ENCODE peak calls at places on chromosomes 16 and 17, in four cellular contexts. Z is K562, E is WTC11, J is HepG2. A is an unnamed sample.

GRCh38 chr16:12002447-12003006 is 26.0 kb downstream of the SNX29 start:
- DNase-seq in Z (peak; percentile 34), J (no peak), E (no peak), A (no peak)

GRCh38 chr16:56812884-56813283 is 52.1 kb upstream of the SLC12A3 start:
- DNase-seq in E (no peak), J (peak; percentile 50), Z (no peak), A (no peak)

GRCh38 chr17:59287452-59287851 is 44.0 kb upstream of the YPEL2 start:
- DNase-seq in J (no peak), Z (no peak), E (no peak), A (no peak)

GRCh38 chr17:74240637-74241036 is 27.3 kb downstream of the TTYH2 start:
- DNase-seq in J (no peak), E (no peak), Z (no peak), A (no peak)

GRCh38 chr16:66970775-66971725 is 10.0 kb downstream of the CES3 start:
- DNase-seq in E (no peak), J (no peak), Z (peak; percentile 45), A (no peak)

GRCh38 chr16:10576390-10577304 is 3.8 kb downstream of the EMP2 start:
- DNase-seq in J (no peak), E (no peak), Z (no peak), A (no peak)

GRCh38 chr16:72923757-72924156 is 124.2 kb downstream of the ZFHX3 start:
- DNase-seq in Z (no peak), E (no peak), J (no peak), A (no peak)

GRCh38 chr16:1760911-1761310 is 10.4 kb downstream of the NME3 start:
- DNase-seq in J (no peak), E (no peak), Z (no peak), A (no peak)

GRCh38 chr17:75959046-75959838 is 18.4 kb upstream of the FBF1 start:
- DNase-seq in E (peak; percentile 26), Z (no peak), J (peak; percentile 58), A (no peak)

GRCh38 chr17:75440738-75441448 is 15.5 kb upstream of the TMEM94 start:
- DNase-seq in J (no peak), E (no peak), Z (no peak), A (no peak)

GRCh38 chr17:37770631-37771518 is 26.0 kb upstream of the HNF1B start:
- DNase-seq in J (peak; percentile 61), Z (peak; percentile 50), E (peak; percentile 80), A (peak; percentile 60)

GRCh38 chr16:4182581-4183257 is 59.2 kb downstream of the SRL start:
- DNase-seq in J (no peak), Z (no peak), E (no peak), A (no peak)

GRCh38 chr17:58329035-58329807 is 626 bp upstream of the TSPOAP1 start:
- DNase-seq in Z (peak; percentile 59), J (peak; percentile 38), E (peak; percentile 61), A (no peak)

GRCh38 chr17:33284022-33284421 is 9.1 kb downstream of the ASIC2 start:
- DNase-seq in Z (no peak), J (peak; percentile 37), E (no peak), A (no peak)

GRCh38 chr16:89822188-89823086 is 5.8 kb upstream of the SPIRE2 start:
- DNase-seq in Z (no peak), E (no peak), J (peak; percentile 99), A (no peak)

GRCh38 chr16:67404740-67405226 is 11.5 kb upstream of the TPPP3 start:
- DNase-seq in Z (no peak), J (no peak), E (no peak), A (no peak)

GRCh38 chr17:17672453-17673368 is 8.5 kb upstream of the RAI1 start:
- DNase-seq in Z (no peak), E (no peak), J (no peak), A (no peak)

GRCh38 chr16:56628486-56629035 is 3.0 kb downstream of the MT1E start:
- DNase-seq in J (peak; percentile 26), Z (no peak), E (no peak), A (no peak)

GRCh38 chr16:15704545-15704987 is 54.5 kb downstream of the NDE1 start:
- DNase-seq in Z (peak; percentile 89), E (peak; percentile 90), J (peak; percentile 75), A (peak; percentile 80)

GRCh38 chr17:35080536-35080935 is 17.0 kb upstream of the RFFL start:
- DNase-seq in J (no peak), E (no peak), Z (no peak), A (no peak)

GRCh38 chr17:55845385-55845784 is 94.5 kb downstream of the PCTP start:
- DNase-seq in E (peak; percentile 79), J (no peak), Z (no peak), A (peak; percentile 53)

GRCh38 chr16:9256196-9256595 is 164.8 kb downstream of the HAPSTR1 start:
- DNase-seq in Z (peak; percentile 78), E (peak; percentile 90), J (peak; percentile 66), A (peak; percentile 63)

GRCh38 chr17:66900126-66901010 is 64.1 kb upstream of the CACNG4 start:
- DNase-seq in J (peak; percentile 33), E (no peak), Z (peak; percentile 27), A (no peak)

GRCh38 chr16:22321340-22322001 is 24.3 kb downstream of the POLR3E start:
- DNase-seq in J (peak; percentile 59), E (peak; percentile 79), Z (peak; percentile 73), A (peak; percentile 80)

GRCh38 chr17:64084940-64085649 is 44.8 kb downstream of the ERN1 start:
- DNase-seq in J (no peak), E (no peak), Z (no peak), A (no peak)

GRCh38 chr16:27520982-27521673 is 28.6 kb downstream of the GTF3C1 start:
- DNase-seq in J (no peak), Z (no peak), E (no peak), A (no peak)

GRCh38 chr17:34584805-34585416 is 5.5 kb downstream of the TMEM132E start:
- DNase-seq in J (no peak), Z (peak; percentile 14), E (no peak), A (no peak)

GRCh38 chr17:41176744-41177387 is 1.2 kb downstream of the KRTAP4-2 start:
- DNase-seq in J (no peak), Z (no peak), E (no peak), A (no peak)

GRCh38 chr16:78762222-78762621 is 662.8 kb downstream of the WWOX start:
- DNase-seq in J (no peak), E (no peak), Z (no peak), A (no peak)
- TF ChIP-seq ELF4 in J (no peak), E (no peak), Z (no peak), A (no peak)

GRCh38 chr16:87703835-87704375 is 61.9 kb downstream of the KLHDC4 start:
- DNase-seq in Z (no peak), J (no peak), E (no peak), A (no peak)
- TF ChIP-seq ELF4 in Z (no peak), J (no peak), E (no peak), A (no peak)

GRCh38 chr17:72004476-72005331 is 116.1 kb upstream of the SOX9 start:
- DNase-seq in J (no peak), Z (no peak), E (no peak), A (no peak)

GRCh38 chr17:72005332-72006163 is 115.3 kb upstream of the SOX9 start:
- DNase-seq in J (no peak), E (no peak), Z (no peak), A (no peak)

GRCh38 chr17:72008236-72008874 is 112.5 kb upstream of the SOX9 start:
- DNase-seq in E (no peak), Z (no peak), J (no peak), A (no peak)

DNA sequence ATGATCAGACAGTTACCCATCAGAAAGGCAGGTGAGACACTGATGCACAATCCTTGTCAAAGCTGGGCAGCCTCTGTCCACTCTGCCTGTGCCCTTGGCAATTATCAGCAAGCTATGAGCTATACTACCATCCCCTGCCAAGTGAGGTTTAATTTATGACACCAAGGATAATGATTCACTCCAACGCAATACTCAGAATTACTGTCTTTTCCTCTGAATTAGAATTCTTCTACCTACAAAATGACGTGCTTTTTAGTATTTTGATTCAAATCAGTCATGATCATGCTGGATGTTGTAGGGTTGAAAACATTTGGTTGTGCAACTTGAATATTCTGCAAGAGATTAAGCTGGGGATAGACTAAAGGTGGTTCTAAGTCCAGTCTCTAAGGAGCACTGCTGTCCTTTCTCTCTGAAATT is 116.8 kb upstream of the SOX9 start:
- DNase-seq in J (no peak), Z (no peak), E (no peak), A (no peak)
- TF ChIP-seq ELF4 in J (no peak), Z (no peak), E (no peak), A (no peak)

GRCh38 chr17:77733576-77734296 is 224.8 kb upstream of the TNRC6C start:
- DNase-seq in Z (no peak), J (no peak), E (no peak), A (no peak)

GRCh38 chr17:77735341-77736206 is 222.9 kb upstream of the TNRC6C start:
- DNase-seq in J (no peak), Z (peak; percentile 46), E (no peak), A (no peak)

GRCh38 chr17:77736207-77736600 is 222.3 kb upstream of the TNRC6C start:
- DNase-seq in J (no peak), E (no peak), Z (no peak), A (no peak)

GRCh38 chr17:77735051-77735340 is 223.5 kb upstream of the TNRC6C start:
- DNase-seq in Z (no peak), E (no peak), J (no peak), A (no peak)

DNA sequence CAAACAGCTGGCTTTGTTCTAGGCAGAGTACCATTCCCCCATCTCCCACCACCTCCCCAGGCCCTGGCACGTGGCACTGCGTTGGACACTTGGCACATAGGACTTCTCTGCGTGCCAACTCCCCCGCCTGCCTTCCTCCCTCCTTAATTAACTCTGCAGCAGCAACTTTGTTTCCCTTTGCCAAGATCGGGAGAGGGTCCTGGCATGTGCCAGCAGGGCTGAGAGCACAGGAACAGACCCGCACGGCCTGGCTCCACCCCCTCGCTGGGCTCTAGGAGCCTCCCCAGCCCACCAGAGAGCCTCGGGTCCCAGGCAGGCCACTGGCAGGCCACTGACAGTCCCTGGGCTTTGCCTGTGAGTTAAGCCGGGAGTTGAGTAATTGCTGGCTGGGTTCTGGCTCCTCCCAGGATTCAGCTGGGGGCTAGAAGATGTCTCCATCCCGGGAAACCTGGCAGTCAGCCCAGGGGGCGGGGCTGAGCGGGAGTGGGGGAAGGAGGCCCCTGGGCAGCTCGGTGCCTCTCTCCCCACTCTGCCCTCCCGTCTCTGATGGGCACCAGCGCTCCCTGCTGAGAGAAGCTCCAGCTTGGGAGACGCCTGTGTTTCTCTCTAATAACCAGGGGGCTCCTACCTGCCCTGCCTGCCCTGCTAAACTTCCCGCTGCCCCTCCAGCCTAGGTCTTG is 224.0 kb upstream of the TNRC6C start:
- DNase-seq in Z (peak; percentile 78), J (peak; percentile 21), E (peak; percentile 47), A (peak; percentile 76)
- TF ChIP-seq ELF4 in Z (no peak), J (no peak), E (no peak), A (no peak)

A was measured in HEK293T.